ENCODE peak calls at places on chromosomes 12 and 14, in seven cellular contexts. O is tibial nerve; M is effector memory CD4-positive, alpha-beta T cell; I is GM23248; V is right cardiac atrium; R is stomach; P is aorta. E is an unnamed sample. For H3K4me1, the result is how much of the 10 kb centered on the place peaks cover.

GRCh38 chr12:96044017-96044985 is 8.9 kb upstream of the LTA4H start:
- DNase-seq in P (no peak), R (no peak), I (peak), O (no peak), M (no peak), V (no peak), E (no peak)

GRCh38 chr12:39605501-39605900 is 14.1 kb downstream of the ABCD2 start:
- DNase-seq in R (no peak), O (no peak), I (no peak), P (no peak), V (no peak), M (no peak), E (no peak)

GRCh38 chr12:52004042-52004648 is 2.6 kb upstream of the TAMALIN start:
- DNase-seq in P (peak), O (peak), M (no peak), V (no peak), I (peak), R (peak), E (peak)

GRCh38 chr12:77133566-77133965 is 68.2 kb upstream of the E2F7 start:
- DNase-seq in I (peak), P (no peak), M (no peak), R (peak), O (peak), V (peak), E (peak)

GRCh38 chr14:74507796-74508195 is 14.2 kb downstream of the ISCA2 start:
- DNase-seq in R (no peak), M (no peak), V (no peak), O (no peak), I (no peak), P (no peak), E (no peak)

GRCh38 chr12:63911336-63911735 is 66.8 kb downstream of the SRGAP1 start:
- DNase-seq in P (no peak), M (no peak), R (no peak), I (no peak), O (no peak), V (no peak), E (no peak)

GRCh38 chr12:24754690-24755638 is 193.9 kb downstream of the BCAT1 start:
- DNase-seq in P (no peak), V (no peak), O (no peak), I (peak), M (no peak), R (no peak), E (no peak)

GRCh38 chr12:66365718-66366485 is 63.6 kb downstream of the HELB start:
- DNase-seq in V (no peak), I (peak), M (no peak), P (no peak), O (no peak), R (no peak), E (no peak)

GRCh38 chr14:80425686-80426085 is 214.4 kb upstream of the DIO2 start:
- DNase-seq in O (no peak), I (peak), P (no peak), M (no peak), V (no peak), R (no peak), E (no peak)

GRCh38 chr12:122499991-122500684 is 594 bp downstream of the ZCCHC8 start:
- DNase-seq in O (peak), P (peak), R (peak), I (peak), M (peak), V (peak), E (peak)

GRCh38 chr12:22312336-22312735 is 22.2 kb downstream of the ST8SIA1 start:
- DNase-seq in I (peak), R (no peak), M (no peak), V (peak), P (peak), O (peak), E (no peak)

GRCh38 chr12:63480186-63480585 is 188.1 kb downstream of the DPY19L2 start:
- DNase-seq in I (peak), O (no peak), R (no peak), V (no peak), M (no peak), P (no peak), E (no peak)

GRCh38 chr14:59362533-59362932 is 102.6 kb downstream of the GPR135 start:
- DNase-seq in O (no peak), P (no peak), R (no peak), V (no peak), I (peak), M (no peak), E (peak)

GRCh38 chr14:103204852-103205540 is 81.7 kb downstream of the TNFAIP2 start:
- DNase-seq in O (no peak), P (no peak), I (peak), R (no peak), V (no peak), M (no peak), E (no peak)

GRCh38 chr12:46253544-46254162 is 15.2 kb downstream of the SLC38A1 start:
- DNase-seq in O (no peak), R (no peak), M (no peak), I (no peak), V (no peak), P (no peak), E (no peak)

GRCh38 chr14:92573761-92574498 is 60.3 kb downstream of the RIN3 start:
- DNase-seq in V (no peak), O (no peak), R (no peak), I (no peak), P (no peak), M (no peak), E (no peak)

GRCh38 chr12:22262309-22262708 is 72.2 kb downstream of the ST8SIA1 start:
- DNase-seq in R (no peak), I (no peak), P (no peak), V (no peak), O (no peak), M (no peak), E (no peak)

GRCh38 chr12:3119745-3120660 is 42.8 kb downstream of the TSPAN9 start:
- DNase-seq in V (peak), R (no peak), O (no peak), M (no peak), I (peak), P (peak), E (no peak)

GRCh38 chr12:3116106-3116898 is 39.1 kb downstream of the TSPAN9 start:
- DNase-seq in I (no peak), O (no peak), R (no peak), M (no peak), V (peak), P (no peak), E (no peak)

GRCh38 chr12:3117144-3117581 is 40.0 kb downstream of the TSPAN9 start:
- DNase-seq in R (no peak), O (no peak), V (no peak), P (no peak), I (no peak), M (no peak), E (no peak)

GRCh38 chr12:3119192-3119744 is 42.1 kb downstream of the TSPAN9 start:
- DNase-seq in I (no peak), M (no peak), V (no peak), R (no peak), O (no peak), P (no peak), E (no peak)

GRCh38 chr12:3117628-3118027 is 40.4 kb downstream of the TSPAN9 start:
- DNase-seq in R (no peak), V (no peak), I (peak), O (no peak), P (no peak), M (no peak), E (no peak)
- H3K4me3 ChIP-seq in R (no peak), V (no peak), I (no peak), O (no peak), P (no peak), M (no peak), E (no peak)

GRCh38 chr12:104486943-104487819 is 30.4 kb downstream of the CHST11 start:
- DNase-seq in V (no peak), M (no peak), O (no peak), R (no peak), I (peak), P (no peak), E (no peak)
- H3K4me1 ChIP-seq in V (under half), M (half or more), O (under half), R (half or more), I (under half), P (under half), E (under half)

GRCh38 chr14:95664046-95664445 is 22.2 kb upstream of the TCL1B start:
- DNase-seq in M (no peak), O (no peak), V (no peak), P (no peak), R (peak), I (no peak), E (no peak)

GRCh38 chr14:95664546-95664945 is 21.7 kb upstream of the TCL1B start:
- DNase-seq in P (no peak), O (no peak), V (no peak), R (no peak), M (no peak), I (no peak), E (no peak)

GRCh38 chr14:95660550-95661515 is 25.4 kb upstream of the TCL1B start:
- DNase-seq in R (no peak), V (no peak), I (peak), M (no peak), P (no peak), O (no peak), E (no peak)

GRCh38 chr14:95662376-95663186 is 23.6 kb upstream of the TCL1B start:
- DNase-seq in R (no peak), M (no peak), V (no peak), I (peak), P (no peak), O (no peak), E (peak)

DNA sequence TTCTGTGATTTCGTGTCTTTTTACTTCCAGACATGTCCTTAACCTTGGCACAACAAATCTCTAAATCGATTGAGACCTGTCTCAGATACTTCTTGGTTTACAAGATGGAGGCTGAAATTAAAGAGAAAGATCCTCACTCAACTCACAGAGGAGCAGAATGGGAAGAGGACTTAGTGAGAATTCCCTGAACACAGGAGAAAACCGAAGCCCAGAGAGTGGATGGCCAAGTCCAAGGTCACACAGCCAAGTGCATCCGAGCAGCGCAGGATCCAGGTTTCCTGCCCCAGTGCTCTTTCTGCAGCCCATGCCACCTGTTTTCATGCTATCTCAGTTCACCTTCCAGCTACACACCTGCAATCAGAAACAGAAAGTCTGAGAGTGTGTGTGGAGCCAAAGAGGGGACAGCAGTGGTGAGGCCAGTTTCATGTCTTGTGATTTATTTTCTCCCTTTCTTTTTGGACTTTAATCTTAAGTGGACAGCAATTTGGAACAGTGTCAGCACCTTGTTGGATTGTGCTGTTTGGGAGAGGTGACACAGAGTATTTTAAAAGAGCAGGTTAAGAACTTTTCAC is 22.9 kb upstream of the TCL1B start:
- DNase-seq in M (no peak), V (no peak), R (no peak), O (no peak), P (no peak), I (no peak), E (no peak)
- H3K4me3 ChIP-seq in M (no peak), V (no peak), R (no peak), O (no peak), P (no peak), I (no peak), E (no peak)

DNA sequence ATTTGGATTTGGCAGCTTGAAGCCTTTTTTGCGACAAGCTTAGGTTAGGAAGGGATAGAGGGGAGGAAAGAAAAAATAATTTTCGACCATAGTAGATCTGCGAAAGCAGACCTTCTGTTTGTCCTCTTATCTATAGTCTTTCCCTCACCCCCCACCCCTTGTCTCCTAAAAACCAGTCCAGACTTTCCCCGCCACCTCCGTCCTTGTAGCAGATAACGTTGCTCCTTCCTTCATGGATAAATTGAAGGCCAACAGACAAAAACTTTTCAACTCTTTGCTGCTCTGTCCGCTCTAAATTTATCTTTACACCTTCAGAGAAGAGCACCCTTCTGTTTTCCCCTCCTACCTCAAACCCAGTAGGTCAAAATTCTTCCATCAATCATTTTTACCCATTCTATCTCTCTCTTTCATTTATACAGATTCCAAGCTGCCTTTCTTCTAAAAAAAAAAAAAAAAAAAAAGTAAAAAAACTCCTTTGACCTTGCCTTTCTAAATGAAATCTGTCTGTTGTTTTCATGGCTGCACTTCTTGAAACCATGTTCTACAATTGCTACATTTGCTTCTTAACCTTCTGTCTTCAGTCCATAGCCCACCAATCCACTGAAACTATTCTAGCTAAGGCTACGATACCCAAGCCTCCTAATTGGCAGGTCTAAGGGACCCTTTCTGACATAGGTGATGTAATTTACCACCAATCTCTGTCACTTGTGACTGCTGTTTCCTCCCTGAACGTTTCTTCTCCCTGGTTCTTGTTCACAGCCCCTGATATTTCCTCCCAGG is 11.1 kb upstream of the NEMF start:
- DNase-seq in O (peak), P (no peak), V (no peak), I (peak), M (no peak), R (no peak), E (peak)
- H3K4me1 ChIP-seq in O (under half), P (under half), V (under half), I (under half), M (under half), R (half or more), E (under half)

DNA sequence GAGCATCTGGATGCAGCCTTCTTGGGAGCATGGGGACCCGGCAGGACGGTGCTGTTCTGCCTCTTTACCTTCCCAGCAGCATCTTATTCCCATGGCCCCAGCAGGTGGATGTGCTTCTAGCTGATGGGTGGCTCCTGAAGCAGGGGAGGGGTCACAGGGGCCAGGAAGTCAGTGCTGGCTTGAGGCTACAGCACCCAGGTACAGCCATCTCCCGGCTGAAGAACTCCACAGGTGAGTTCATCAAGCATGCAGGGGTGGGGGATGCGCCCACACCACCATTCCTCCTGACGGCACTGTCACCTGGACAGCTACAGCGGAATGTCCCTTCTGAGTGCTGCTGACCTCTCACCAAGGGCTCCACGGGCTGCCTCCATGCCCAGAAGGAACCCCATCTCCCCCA is 57.3 kb downstream of the BCL11B start:
- DNase-seq in R (no peak), O (no peak), I (no peak), V (no peak), M (no peak), P (peak), E (no peak)
- H3K4me3 ChIP-seq in R (no peak), O (no peak), I (no peak), V (no peak), M (peak), P (no peak), E (no peak)

GRCh38 chr12:128813883-128814282 is 9.9 kb downstream of the SLC15A4 start:
- DNase-seq in V (no peak), I (peak), R (peak), M (no peak), O (no peak), P (no peak), E (no peak)

GRCh38 chr12:128817115-128818015 is 6.4 kb downstream of the SLC15A4 start:
- DNase-seq in O (no peak), M (no peak), R (peak), I (peak), V (peak), P (peak), E (no peak)

GRCh38 chr12:128814411-128815261 is 9.1 kb downstream of the SLC15A4 start:
- DNase-seq in R (peak), O (peak), P (no peak), V (no peak), I (no peak), M (no peak), E (no peak)

GRCh38 chr12:128816643-128816920 is 7.2 kb downstream of the SLC15A4 start:
- DNase-seq in M (no peak), O (no peak), R (no peak), I (no peak), P (no peak), V (no peak), E (no peak)

DNA sequence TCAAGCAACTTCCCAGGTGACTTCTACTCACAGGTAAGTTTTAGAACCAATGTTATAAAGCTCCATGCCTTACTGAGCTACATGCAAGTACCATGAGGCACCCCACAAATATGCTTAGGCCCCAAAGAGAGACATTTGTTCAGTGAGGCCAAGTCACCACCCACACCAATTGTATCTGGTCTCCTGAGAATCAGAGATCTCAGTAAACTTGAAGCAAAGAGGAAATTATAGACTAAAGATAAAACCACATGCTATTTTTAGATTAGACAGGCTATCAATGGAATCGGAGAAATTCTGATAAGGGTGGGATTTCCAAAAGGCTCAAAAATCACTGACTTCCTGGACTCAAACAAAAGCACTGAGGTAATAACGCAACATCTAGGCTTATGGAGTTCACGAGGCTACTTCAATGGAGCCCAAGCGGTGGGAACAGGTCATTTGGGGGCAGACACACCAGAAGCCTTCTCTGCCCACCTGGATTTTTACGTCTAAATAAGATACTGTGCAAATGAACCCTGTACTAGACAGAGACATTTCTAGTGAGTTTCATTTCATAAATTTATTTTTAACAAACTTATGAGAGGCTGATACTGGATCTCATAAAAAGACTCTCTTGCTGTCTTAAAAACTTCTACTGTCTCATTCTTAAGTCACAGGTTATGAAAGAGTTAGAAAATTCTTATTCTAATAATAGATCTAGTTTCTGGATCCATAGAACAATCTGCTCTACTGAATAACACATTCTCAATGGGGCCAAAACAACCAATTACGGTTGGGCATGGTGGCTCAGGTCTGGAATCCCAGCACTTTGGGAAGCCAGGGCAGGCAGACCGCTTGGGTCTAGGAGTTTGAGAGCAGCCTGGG is 7.7 kb downstream of the SLC15A4 start:
- DNase-seq in I (peak), O (no peak), P (no peak), R (no peak), V (no peak), M (no peak), E (no peak)
- H3K4me1 ChIP-seq in I (half or more), O (under half), P (under half), R (half or more), V (under half), M (under half), E (under half)

GRCh38 chr14:101825797-101826196 is 64.3 kb downstream of the PPP2R5C start:
- DNase-seq in O (no peak), M (no peak), V (no peak), I (no peak), R (no peak), P (no peak), E (no peak)
- H3K4me3 ChIP-seq in O (peak), M (peak), V (no peak), I (no peak), R (no peak), P (no peak), E (no peak)

E was measured in small intestine.